ENCODE peak calls at places on chromosomes 13 and 19, in seven cellular contexts. M, W, E, L, J, Z and A are unnamed samples.

GRCh38 chr19:45798995-45799517 is 6.4 kb upstream of the DMWD start:
- DNase-seq in W (peak), Z (peak), E (peak), M (peak), J (peak), L (no peak), A (peak)

GRCh38 chr19:47776568-47776967 is 1.9 kb upstream of the SELENOW start:
- DNase-seq in W (no peak), Z (no peak), L (no peak), J (no peak), M (no peak), E (no peak), A (no peak)

GRCh38 chr19:4477034-4477801 is 5.1 kb downstream of the HDGFL2 start:
- DNase-seq in W (no peak), Z (no peak), J (no peak), L (no peak), E (no peak), M (no peak), A (no peak)

GRCh38 chr19:7602240-7602934 is 6.7 kb downstream of the CAMSAP3 start:
- DNase-seq in J (no peak), W (no peak), Z (no peak), M (peak), L (no peak), E (no peak), A (no peak)

GRCh38 chr19:5186293-5187050 is 154.1 kb downstream of the PTPRS start:
- DNase-seq in W (peak), L (no peak), E (no peak), Z (no peak), M (no peak), J (peak), A (no peak)

GRCh38 chr19:36775768-36776167 is 3.2 kb upstream of the ZNF850 start:
- DNase-seq in J (no peak), L (no peak), M (peak), W (no peak), E (no peak), Z (no peak), A (peak)

GRCh38 chr13:110965755-110966134 is 50.9 kb upstream of the ANKRD10 start:
- DNase-seq in L (no peak), E (no peak), W (no peak), J (no peak), Z (no peak), M (no peak), A (no peak)

GRCh38 chr13:94632227-94632980 is 30.7 kb downstream of the GPR180 start:
- DNase-seq in L (no peak), E (no peak), M (no peak), Z (no peak), J (no peak), W (no peak), A (no peak)

GRCh38 chr19:47012620-47013019 is 7.0 kb upstream of the NPAS1 start:
- DNase-seq in J (no peak), L (no peak), Z (no peak), W (no peak), M (no peak), E (no peak), A (no peak)

GRCh38 chr13:41401371-41401770 is 56.0 kb upstream of the RGCC start:
- DNase-seq in J (no peak), M (no peak), Z (no peak), L (no peak), W (no peak), E (peak), A (no peak)
- TF ChIP-seq CTCF in J (no peak), M (no peak), Z (no peak), L (peak), W (no peak), E (no peak), A (no peak)

GRCh38 chr19:44570984-44571684 is 41.7 kb upstream of the CEACAM20 start:
- DNase-seq in M (peak), L (no peak), J (peak), W (peak), E (peak), Z (peak), A (no peak)
- TF ChIP-seq CTCF in M (peak), L (peak), J (peak), W (peak), E (peak), Z (peak), A (peak)

GRCh38 chr13:19586904-19587634 is 25.7 kb upstream of the TPTE2 start:
- DNase-seq in E (no peak), L (no peak), J (no peak), Z (peak), W (peak), M (peak), A (no peak)
- TF ChIP-seq CTCF in E (no peak), L (no peak), J (no peak), Z (no peak), W (no peak), M (no peak), A (no peak)

GRCh38 chr19:56253737-56254136 is 18.8 kb upstream of the EDDM13 start:
- DNase-seq in Z (no peak), M (no peak), E (peak), J (peak), L (no peak), W (peak), A (no peak)
- TF ChIP-seq CTCF in Z (peak), M (peak), E (peak), J (peak), L (peak), W (peak), A (peak)

GRCh38 chr19:51064534-51065220 is at the start of gene KLK13:
- DNase-seq in Z (no peak), E (peak), M (peak), L (no peak), W (no peak), J (no peak), A (peak)
- TF ChIP-seq CTCF in Z (no peak), E (no peak), M (no peak), L (no peak), W (no peak), J (no peak), A (no peak)